ENCODE peak calls at places on chromosomes 12 and 14, in seven cellular contexts. W is ecto neural progenitor cell; O is naive thymus-derived CD8-positive, alpha-beta T cell; T is stimulated activated CD8-positive, alpha-beta memory T cell treated with anti-CD3 and anti-CD28 coated beads, Interleukin-15, amount 100 ng/mL, for 24 hours; K is H7; J is caudate nucleus; I is activated CD4-positive, alpha-beta T cell treated with anti-CD3 and anti-CD28 coated beads for 48 hours. Y is an unnamed sample.

GRCh38 chr12:124551268-124552144 is 15.9 kb downstream of the NCOR2 start:
- DNase-seq in W (peak; percentile 82), O (no peak), I (no peak), J (no peak), K (peak; percentile 84), T (no peak), Y (no peak)

GRCh38 chr12:76069339-76069738 is 15.1 kb downstream of the NAP1L1 start:
- DNase-seq in T (no peak), W (no peak), I (no peak), O (no peak), J (no peak), K (no peak), Y (no peak)

GRCh38 chr12:9223830-9224229 is 15.6 kb upstream of the PZP start:
- DNase-seq in I (no peak), W (no peak), K (no peak), J (no peak), T (no peak), O (no peak), Y (no peak)

GRCh38 chr12:69988601-69989194 is 163.7 kb downstream of the MYRFL start:
- DNase-seq in K (no peak), O (no peak), I (no peak), T (no peak), J (no peak), W (no peak), Y (no peak)

GRCh38 chr12:28026701-28027100 is 54.2 kb upstream of the PTHLH start:
- DNase-seq in K (no peak), O (no peak), T (no peak), I (no peak), W (no peak), J (no peak), Y (no peak)

GRCh38 chr12:126608607-126609175 is 1543.5 kb downstream of the AACS start:
- DNase-seq in O (no peak), I (no peak), T (no peak), K (no peak), J (no peak), W (no peak), Y (no peak)

GRCh38 chr14:40920380-40920779 is 686.3 kb upstream of the LRFN5 start:
- DNase-seq in K (no peak), I (no peak), T (no peak), O (no peak), W (no peak), J (no peak), Y (no peak)

GRCh38 chr14:59583755-59584154 is 7.1 kb upstream of the CCDC175 start:
- DNase-seq in T (no peak), K (peak; percentile 23), J (no peak), O (no peak), I (no peak), W (no peak), Y (no peak)

GRCh38 chr12:112861284-112861683 is 45.5 kb upstream of the OAS1 start:
- DNase-seq in I (no peak), J (no peak), O (no peak), W (no peak), T (no peak), K (no peak), Y (no peak)

GRCh38 chr12:3106564-3106963 is 29.4 kb downstream of the TSPAN9 start:
- DNase-seq in T (no peak), O (no peak), W (no peak), I (no peak), J (no peak), K (no peak), Y (no peak)

GRCh38 chr12:108685469-108686247 is 45.7 kb downstream of the CORO1C start:
- DNase-seq in K (no peak), O (no peak), W (no peak), I (no peak), T (no peak), J (no peak), Y (no peak)

GRCh38 chr12:81245918-81246611 is 168.2 kb downstream of the ACSS3 start:
- DNase-seq in T (no peak), O (no peak), J (no peak), K (no peak), I (no peak), W (peak; percentile 51), Y (no peak)

GRCh38 chr12:123131879-123132402 is 18.9 kb downstream of the PITPNM2 start:
- DNase-seq in I (peak; percentile 49), T (no peak), W (no peak), K (no peak), O (peak; percentile 71), J (no peak), Y (no peak)

GRCh38 chr14:90828642-90829487 is 12.6 kb upstream of the TTC7B start:
- DNase-seq in O (peak; percentile 32), W (no peak), T (no peak), I (no peak), K (no peak), J (no peak), Y (no peak)

GRCh38 chr12:51070004-51070403 is 13.4 kb downstream of the CSRNP2 start:
- DNase-seq in I (no peak), K (no peak), T (no peak), W (no peak), J (no peak), O (no peak), Y (no peak)

GRCh38 chr12:95070378-95070777 is 3.0 kb downstream of the NR2C1 start:
- DNase-seq in T (no peak), W (no peak), O (no peak), I (no peak), K (no peak), J (no peak), Y (no peak)

GRCh38 chr12:530871-531270 is 71.1 kb downstream of the B4GALNT3 start:
- DNase-seq in O (no peak), J (no peak), K (no peak), I (no peak), W (no peak), T (no peak), Y (no peak)

GRCh38 chr14:74064883-74065282 is 19.4 kb downstream of the ALDH6A1 start:
- DNase-seq in I (no peak), J (no peak), T (no peak), K (no peak), W (no peak), O (no peak), Y (no peak)

GRCh38 chr12:120677765-120678473 is 9.0 kb upstream of the MLEC start:
- DNase-seq in K (no peak), T (no peak), J (no peak), I (peak; percentile 30), W (no peak), O (no peak), Y (no peak)

GRCh38 chr14:67857778-67858350 is 38.3 kb downstream of the RAD51B start:
- DNase-seq in K (no peak), W (no peak), I (no peak), T (no peak), J (no peak), O (no peak), Y (no peak)

GRCh38 chr12:15346488-15346887 is 24.2 kb downstream of the PTPRO start:
- DNase-seq in T (no peak), J (no peak), K (no peak), I (no peak), W (no peak), O (no peak), Y (no peak)

GRCh38 chr12:106764738-106765137 is 9.7 kb upstream of the RIC8B start:
- DNase-seq in W (no peak), O (no peak), K (no peak), I (no peak), J (no peak), T (no peak), Y (no peak)

GRCh38 chr12:46356655-46357437 is 15.7 kb downstream of the SLC38A2 start:
- DNase-seq in I (no peak), K (no peak), T (no peak), O (no peak), J (no peak), W (no peak), Y (no peak)

GRCh38 chr12:125610971-125611370 is 545.7 kb downstream of the AACS start:
- DNase-seq in I (no peak), O (no peak), J (no peak), K (no peak), T (no peak), W (no peak), Y (no peak)

GRCh38 chr14:38442208-38442607 is 186.3 kb upstream of the CLEC14A start:
- DNase-seq in W (no peak), T (no peak), O (no peak), J (no peak), K (peak; percentile 5), I (no peak), Y (no peak)

GRCh38 chr12:113735146-113735545 is 231.0 kb downstream of the RBM19 start:
- DNase-seq in K (peak; percentile 63), O (no peak), J (no peak), W (peak; percentile 65), T (no peak), I (no peak), Y (no peak)

GRCh38 chr14:96817750-96818666 is 20.8 kb downstream of the VRK1 start:
- DNase-seq in I (no peak), T (no peak), K (no peak), O (no peak), J (no peak), W (no peak), Y (no peak)

GRCh38 chr14:68552597-68552996 is 240.3 kb downstream of the ZFP36L1 start:
- DNase-seq in O (no peak), J (no peak), I (no peak), T (no peak), K (no peak), W (peak; percentile 12), Y (no peak)

GRCh38 chr14:53174918-53175317 is 21.8 kb upstream of the DDHD1 start:
- DNase-seq in K (no peak), W (peak; percentile 57), T (no peak), J (no peak), I (no peak), O (no peak), Y (no peak)

GRCh38 chr12:109725321-109726105 is 11.9 kb downstream of the FAM222A start:
- DNase-seq in K (no peak), O (no peak), I (no peak), J (peak; percentile 84), T (no peak), W (no peak), Y (no peak)

GRCh38 chr14:20690848-20691640 is 2.5 kb downstream of the ANG start:
- DNase-seq in J (peak; percentile 12), K (peak; percentile 83), I (peak; percentile 34), T (no peak), O (peak; percentile 69), W (no peak), Y (no peak)

GRCh38 chr14:105151131-105151837 is 17.3 kb downstream of the JAG2 start:
- DNase-seq in W (no peak), O (no peak), T (no peak), I (no peak), J (no peak), K (peak; percentile 74), Y (no peak)

GRCh38 chr14:50531595-50532501 is 521 bp downstream of the MAP4K5 start:
- DNase-seq in O (no peak), I (peak; percentile 34), J (peak; percentile 27), T (no peak), W (peak; percentile 78), K (no peak), Y (peak; percentile 36)